ENCODE peak calls at places on chromosomes 1 and 21, in five cellular contexts. J is Caki2, M is ascending aorta, S is PC-3, K is T1000. I is an unnamed sample.

GRCh38 chr1:93864175-93864574 is 14.8 kb downstream of the DNTTIP2 start:
- DNase-seq in J (no peak), S (no peak), K (no peak), M (no peak), I (no peak)

GRCh38 chr1:54016343-54017282 is 1.4 kb downstream of the LDLRAD1 start:
- DNase-seq in S (peak; percentile 92), K (peak; percentile 36), M (no peak), J (peak; percentile 60), I (peak; percentile 5)

GRCh38 chr1:153958111-153958960 is at the start of gene CRTC2:
- DNase-seq in S (peak; percentile 99), J (peak; percentile 97), K (peak; percentile 95), M (peak; percentile 98), I (peak; percentile 97)

GRCh38 chr1:192170196-192170984 is 12.1 kb downstream of the RGS18 start:
- DNase-seq in S (no peak), K (no peak), M (no peak), J (no peak), I (no peak)

GRCh38 chr1:52927219-52928082 is at the start of gene SCP2:
- DNase-seq in M (peak; percentile 33), J (peak; percentile 50), K (peak; percentile 67), S (peak; percentile 79), I (no peak)

GRCh38 chr1:11281518-11282331 is 8.7 kb downstream of the UBIAD1 start:
- DNase-seq in K (no peak), M (no peak), S (peak; percentile 58), J (no peak), I (no peak)

GRCh38 chr1:5781079-5781478 is 211.1 kb downstream of the NPHP4 start:
- DNase-seq in J (no peak), K (no peak), M (no peak), S (no peak), I (no peak)

GRCh38 chr1:17627239-17628052 is 87.9 kb downstream of the ARHGEF10L start:
- DNase-seq in S (no peak), M (no peak), J (no peak), K (no peak), I (no peak)

GRCh38 chr1:10724052-10724494 is 72.4 kb downstream of the CASZ1 start:
- DNase-seq in S (peak; percentile 97), J (no peak), K (no peak), M (no peak), I (no peak)

GRCh38 chr1:186033744-186034345 is 299.7 kb downstream of the HMCN1 start:
- DNase-seq in S (no peak), K (no peak), J (no peak), M (no peak), I (no peak)

GRCh38 chr1:227885648-227886502 is 61.9 kb downstream of the WNT9A start:
- DNase-seq in M (no peak), K (no peak), J (no peak), S (peak; percentile 97), I (peak; percentile 6)

GRCh38 chr1:116416854-116417513 is 43.9 kb downstream of the ATP1A1 start:
- DNase-seq in K (no peak), J (no peak), M (no peak), S (no peak), I (no peak)

GRCh38 chr21:39445339-39446269 is at the start of gene LCA5L:
- DNase-seq in J (peak; percentile 92), S (peak; percentile 95), K (peak; percentile 82), M (peak; percentile 51), I (peak; percentile 80)

GRCh38 chr1:168437821-168438220 is 106.0 kb downstream of the XCL2 start:
- DNase-seq in J (no peak), K (no peak), M (no peak), S (no peak), I (no peak)

GRCh38 chr1:27402349-27402754 is 9.9 kb downstream of the GPR3 start:
- DNase-seq in K (peak; percentile 9), M (peak; percentile 39), J (peak; percentile 39), S (peak; percentile 53), I (peak; percentile 55)

GRCh38 chr1:10656431-10656830 is 140.0 kb downstream of the CASZ1 start:
- DNase-seq in M (no peak), S (no peak), K (no peak), J (no peak), I (no peak)

GRCh38 chr1:198520524-198521254 is 19.8 kb downstream of the ATP6V1G3 start:
- DNase-seq in J (no peak), M (no peak), S (no peak), K (no peak), I (no peak)

GRCh38 chr1:151309851-151310323 is 17.3 kb downstream of the PI4KB start:
- DNase-seq in S (no peak), J (no peak), M (no peak), K (no peak), I (peak; percentile 20)

GRCh38 chr1:72438270-72438669 is 155.9 kb upstream of the NEGR1 start:
- DNase-seq in J (no peak), S (no peak), M (no peak), K (no peak), I (no peak)

GRCh38 chr1:96388421-96389310 is 332.9 kb upstream of the PTBP2 start:
- DNase-seq in M (no peak), S (peak; percentile 10), J (peak; percentile 42), K (peak; percentile 4), I (peak; percentile 73)

GRCh38 chr1:114833421-114833820 is 21.2 kb upstream of the SYCP1 start:
- DNase-seq in M (no peak), J (no peak), K (no peak), S (peak; percentile 43), I (no peak)

GRCh38 chr1:178224358-178224757 is 130.5 kb downstream of the RASAL2 start:
- DNase-seq in M (no peak), K (no peak), J (no peak), S (no peak), I (no peak)

GRCh38 chr1:151135433-151136385 is 10.7 kb downstream of the SEMA6C start:
- DNase-seq in K (no peak), M (no peak), J (no peak), S (no peak), I (no peak)

GRCh38 chr1:90989990-90990389 is 31.8 kb downstream of the ZNF644 start:
- DNase-seq in S (no peak), J (no peak), K (no peak), M (no peak), I (no peak)

GRCh38 chr1:27992271-27992670 is 32.5 kb downstream of the XKR8 start:
- DNase-seq in K (no peak), M (no peak), J (no peak), S (no peak), I (no peak)

GRCh38 chr1:11566042-11566825 is 87.3 kb downstream of the DISP3 start:
- DNase-seq in J (no peak), M (no peak), K (no peak), S (no peak), I (no peak)

GRCh38 chr1:184615301-184615700 is 139.4 kb downstream of the EDEM3 start:
- DNase-seq in S (no peak), J (no peak), M (no peak), K (no peak), I (no peak)

GRCh38 chr1:237911911-237912310 is 21.2 kb upstream of the ZP4 start:
- DNase-seq in J (peak; percentile 26), S (peak; percentile 10), M (no peak), K (no peak), I (no peak)

GRCh38 chr1:225462429-225462713 is 34.5 kb upstream of the LBR start:
- DNase-seq in K (no peak), M (no peak), J (no peak), S (no peak), I (no peak)

GRCh38 chr21:18369115-18369514 is 34.5 kb downstream of the TMPRSS15 start:
- DNase-seq in K (no peak), M (no peak), J (peak; percentile 6), S (peak; percentile 59), I (peak; percentile 21)

GRCh38 chr1:160210563-160210962 is 5.4 kb downstream of the PEA15 start:
- DNase-seq in K (no peak), J (no peak), S (no peak), M (no peak), I (no peak)

GRCh38 chr1:227058321-227058751 is 118.2 kb downstream of the COQ8A start:
- DNase-seq in S (peak; percentile 58), M (no peak), J (no peak), K (no peak), I (peak; percentile 55)

GRCh38 chr1:16980473-16981268 is at the start of gene MFAP2:
- DNase-seq in J (no peak), S (no peak), K (no peak), M (no peak), I (no peak)

GRCh38 chr1:117964290-117965038 is 34.9 kb downstream of the WDR3 start:
- DNase-seq in J (no peak), S (no peak), K (no peak), M (no peak), I (no peak)

GRCh38 chr1:211613108-211613947 is 34.4 kb upstream of the SLC30A1 start:
- DNase-seq in S (peak; percentile 39), K (peak; percentile 61), M (peak; percentile 87), J (peak; percentile 87), I (peak; percentile 32)

I was measured in kidney glomerular epithelial cell.